ENCODE peak calls at places on chromosomes 7 and 10, in six cellular contexts. B, F, R, X, L and J are unnamed samples.

GRCh38 chr7:1899951-1900762 is 230.1 kb downstream of the ELFN1 start:
- DNase-seq in B (no peak), F (no peak), R (no peak), X (no peak), L (no peak), J (no peak)

GRCh38 chr7:105673367-105674188 is 92.3 kb upstream of the EFCAB10 start:
- DNase-seq in B (no peak), F (peak; percentile 100), R (no peak), X (no peak), L (peak; percentile 38), J (no peak)

GRCh38 chr10:124171561-124171960 is 78.2 kb upstream of the CHST15 start:
- DNase-seq in B (no peak), F (no peak), R (no peak), X (no peak), L (no peak), J (no peak)

GRCh38 chr7:2483495-2483894 is 7.3 kb upstream of the GRIFIN start:
- DNase-seq in B (no peak), F (no peak), R (no peak), X (no peak), L (peak; percentile 17), J (no peak)

GRCh38 chr7:25496394-25497103 is 268.3 kb upstream of the NPVF start:
- DNase-seq in B (no peak), F (no peak), R (no peak), X (no peak), L (no peak), J (no peak)

GRCh38 chr7:148772297-148773089 is 73.8 kb downstream of the CUL1 start:
- DNase-seq in B (no peak), F (no peak), R (peak; percentile 67), X (no peak), L (no peak), J (no peak)

GRCh38 chr10:80498833-80499671 is 38.6 kb upstream of the SH2D4B start:
- DNase-seq in B (peak; percentile 98), F (no peak), R (peak; percentile 83), X (peak; percentile 30), L (peak; percentile 75), J (peak; percentile 93)

GRCh38 chr10:112524637-112525036 is 77.6 kb downstream of the VTI1A start:
- DNase-seq in B (no peak), F (no peak), R (no peak), X (no peak), L (no peak), J (no peak)

GRCh38 chr7:44565097-44565794 is 8.5 kb downstream of the DDX56 start:
- DNase-seq in B (peak; percentile 91), F (peak; percentile 35), R (peak; percentile 56), X (peak; percentile 52), L (peak; percentile 76), J (peak; percentile 77)

GRCh38 chr10:72935358-72935757 is 19.2 kb downstream of the PLA2G12B start:
- DNase-seq in B (no peak), F (no peak), R (no peak), X (no peak), L (no peak), J (no peak)

GRCh38 chr10:55163388-55163972 is 362.4 kb upstream of the PCDH15 start:
- DNase-seq in B (no peak), F (no peak), R (no peak), X (no peak), L (no peak), J (no peak)

GRCh38 chr10:1516492-1517224 is 220.7 kb downstream of the ADARB2 start:
- DNase-seq in B (no peak), F (no peak), R (no peak), X (no peak), L (no peak), J (no peak)

GRCh38 chr7:30365626-30366025 is 81.2 kb downstream of the ZNRF2 start:
- DNase-seq in B (no peak), F (no peak), R (no peak), X (no peak), L (no peak), J (no peak)

GRCh38 chr10:113169853-113170455 is 219.9 kb downstream of the TCF7L2 start:
- DNase-seq in B (no peak), F (no peak), R (peak; percentile 10), X (no peak), L (no peak), J (no peak)

GRCh38 chr10:36538945-36539586 is 586.3 kb upstream of the ANKRD30A start:
- DNase-seq in B (no peak), F (no peak), R (no peak), X (no peak), L (no peak), J (no peak)

GRCh38 chr7:28686418-28686800 is 271.7 kb downstream of the TRIL start:
- DNase-seq in B (no peak), F (no peak), R (no peak), X (no peak), L (no peak), J (no peak)

GRCh38 chr10:77391605-77392235 is 245.9 kb downstream of the KCNMA1 start:
- DNase-seq in B (peak; percentile 92), F (peak; percentile 40), R (peak; percentile 12), X (no peak), L (peak; percentile 74), J (peak; percentile 92)

GRCh38 chr7:132311747-132312146 is 264.5 kb downstream of the PLXNA4 start:
- DNase-seq in B (no peak), F (no peak), R (no peak), X (no peak), L (no peak), J (no peak)